ENCODE peak calls at places on chromosomes 1 and 21, in seven cellular contexts. U is SK-N-SH, N is K562, R is H1, E is GM12891, M is GM12878, B is HepG2. V is an unnamed sample.

GRCh38 chr1:234768569-234769283 is 158.7 kb upstream of the IRF2BP2 start:
- DNase-seq in U (no peak), B (peak; percentile 78), M (no peak), E (no peak), N (no peak), R (no peak), V (no peak)

GRCh38 chr1:179447489-179447888 is 81.7 kb downstream of the AXDND1 start:
- DNase-seq in E (peak; percentile 1), B (peak; percentile 35), M (no peak), U (no peak), N (peak; percentile 59), R (no peak), V (no peak)

GRCh38 chr1:9009438-9010366 is 16.5 kb downstream of the SLC2A7 start:
- DNase-seq in B (no peak), M (no peak), N (peak; percentile 47), U (peak; percentile 60), R (peak; percentile 78), E (peak; percentile 58), V (peak; percentile 69)

GRCh38 chr1:168260393-168260792 is 20.3 kb upstream of the TBX19 start:
- DNase-seq in N (no peak), R (no peak), B (no peak), U (no peak), E (no peak), M (no peak), V (no peak)

GRCh38 chr1:156675715-156676311 is 1.4 kb downstream of the NES start:
- DNase-seq in N (no peak), R (no peak), U (peak; percentile 86), E (no peak), B (no peak), M (no peak), V (no peak)

GRCh38 chr1:182806015-182806678 is 16.6 kb downstream of the NPL start:
- DNase-seq in U (peak; percentile 16), M (no peak), R (peak; percentile 84), E (no peak), B (peak; percentile 12), N (peak; percentile 62), V (no peak)

GRCh38 chr1:183444243-183444642 is 26.1 kb upstream of the NMNAT2 start:
- DNase-seq in M (no peak), B (no peak), N (no peak), U (no peak), R (no peak), E (no peak), V (no peak)

GRCh38 chr1:87334351-87335174 is 5.9 kb downstream of the LMO4 start:
- DNase-seq in U (peak; percentile 42), M (no peak), R (no peak), B (no peak), N (peak; percentile 57), E (no peak), V (no peak)

GRCh38 chr1:55352080-55352800 is 137.1 kb upstream of the USP24 start:
- DNase-seq in E (no peak), U (no peak), R (no peak), N (no peak), B (no peak), M (no peak), V (no peak)

GRCh38 chr21:38853421-38853919 is 47.7 kb downstream of the ETS2 start:
- DNase-seq in R (no peak), E (no peak), N (peak; percentile 65), M (no peak), U (no peak), B (peak; percentile 30), V (no peak)

GRCh38 chr1:167291539-167292195 is 71.0 kb downstream of the POU2F1 start:
- DNase-seq in R (no peak), E (no peak), U (no peak), B (no peak), N (no peak), M (no peak), V (no peak)

GRCh38 chr1:16977377-16977776 is 3.0 kb downstream of the MFAP2 start:
- DNase-seq in U (no peak), N (no peak), M (no peak), B (no peak), R (no peak), E (no peak), V (no peak)

GRCh38 chr1:99943238-99943794 is 26.5 kb upstream of the SLC35A3 start:
- DNase-seq in R (no peak), M (no peak), U (no peak), B (peak; percentile 12), E (no peak), N (peak; percentile 80), V (no peak)

GRCh38 chr1:170567214-170567613 is 35.2 kb downstream of the GORAB start:
- DNase-seq in B (no peak), R (no peak), U (no peak), E (no peak), N (no peak), M (no peak), V (no peak)

GRCh38 chr1:1426961-1427934 is 6.2 kb upstream of the ANKRD65 start:
- DNase-seq in N (peak; percentile 48), E (peak; percentile 39), U (peak; percentile 89), B (peak; percentile 35), R (no peak), M (no peak), V (peak; percentile 44)

GRCh38 chr1:232517204-232517603 is 112.7 kb downstream of the SIPA1L2 start:
- DNase-seq in B (no peak), E (no peak), R (no peak), N (no peak), U (no peak), M (no peak), V (no peak)

GRCh38 chr1:115238336-115239147 is 99.5 kb downstream of the NGF start:
- DNase-seq in N (no peak), B (no peak), M (no peak), E (no peak), R (no peak), U (no peak), V (no peak)

GRCh38 chr1:244100691-244101453 is 49.8 kb downstream of the ZBTB18 start:
- DNase-seq in R (no peak), B (no peak), U (no peak), N (no peak), M (no peak), E (no peak), V (no peak)

GRCh38 chr1:170074250-170075157 is at the start of gene KIFAP3:
- DNase-seq in U (peak; percentile 88), B (peak; percentile 97), M (peak; percentile 98), R (peak; percentile 97), N (peak; percentile 100), E (peak; percentile 62), V (peak; percentile 64)

DNA sequence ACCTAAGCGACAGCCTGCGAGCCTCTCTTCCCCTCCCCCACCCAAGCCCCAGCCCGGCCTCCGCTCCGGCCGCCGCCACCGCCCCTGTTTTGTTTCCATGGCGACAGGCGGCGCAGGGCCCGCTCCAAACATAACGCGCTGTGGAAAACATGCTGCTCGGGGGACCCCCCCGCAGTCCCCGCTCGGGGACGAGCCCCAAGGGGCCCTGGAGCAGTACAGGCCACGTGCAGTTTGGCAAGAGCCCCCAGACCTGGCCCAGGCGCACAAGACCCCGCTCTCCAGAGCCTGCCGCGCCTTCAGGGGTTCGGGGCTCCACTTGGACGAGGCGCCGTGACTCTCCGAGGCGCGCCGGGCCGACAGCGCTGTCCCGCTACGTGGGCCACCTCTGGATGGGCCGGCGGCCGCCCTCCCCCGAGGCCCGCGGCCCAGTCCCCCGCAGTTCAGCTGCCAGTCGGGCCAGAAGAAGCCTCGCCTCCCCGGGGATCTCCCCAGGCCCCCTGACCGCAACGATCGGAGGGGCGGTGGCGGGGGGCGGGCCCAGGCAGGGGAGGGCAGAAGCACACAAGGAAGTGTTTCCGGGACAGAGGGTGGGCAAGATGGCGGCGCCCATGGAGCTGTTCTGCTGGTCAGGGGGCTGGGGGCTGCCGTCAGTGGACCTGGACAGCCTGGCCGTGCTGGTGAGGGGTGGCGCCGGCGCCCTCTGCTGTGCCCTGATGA is at the start of gene MTX1:
- DNase-seq in N (peak; percentile 95), R (no peak), E (peak; percentile 91), M (no peak), U (peak; percentile 93), B (peak; percentile 78), V (peak; percentile 90)
- TF ChIP-seq POLR2AphosphoS5 in N (peak; percentile 43), R (peak; percentile 82), E (peak; percentile 55), M (no peak), U (no peak), B (peak; percentile 45), V (peak; percentile 56)

DNA sequence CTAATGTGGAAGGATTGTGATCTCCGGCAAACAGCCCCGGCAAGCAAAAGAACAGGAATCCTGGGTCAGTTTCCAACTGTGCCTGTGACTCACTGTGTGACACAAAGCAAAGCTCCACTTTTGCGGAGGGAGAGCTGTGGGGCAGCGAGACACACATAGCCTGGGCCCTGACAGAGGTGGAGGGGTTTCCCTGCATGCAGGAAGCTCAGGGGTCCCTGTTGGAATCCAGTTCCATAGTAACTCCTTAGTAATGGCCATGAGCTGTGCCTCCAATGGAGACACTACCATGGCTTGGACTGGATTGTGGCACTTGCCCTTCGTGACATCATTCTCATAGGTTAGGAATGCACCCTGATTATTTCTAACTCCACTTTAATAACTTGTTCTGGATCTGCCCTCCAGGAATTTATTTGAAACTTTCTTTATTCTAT is 47.0 kb upstream of the ATF3 start:
- DNase-seq in B (no peak), E (no peak), M (no peak), N (no peak), R (no peak), U (no peak), V (no peak)
- TF ChIP-seq TAF1 in B (no peak), E (no peak), M (no peak), N (no peak), R (no peak), U (no peak), V (no peak)

GRCh38 chr1:205580923-205581180 is 51.0 kb downstream of the ELK4 start:
- DNase-seq in N (no peak), E (no peak), B (no peak), M (no peak), R (no peak), U (no peak), V (no peak)

GRCh38 chr1:205582046-205582445 is 49.8 kb downstream of the ELK4 start:
- DNase-seq in R (no peak), U (no peak), M (no peak), N (no peak), B (peak; percentile 16), E (no peak), V (no peak)

GRCh38 chr1:205581321-205581980 is 50.4 kb downstream of the ELK4 start:
- DNase-seq in R (no peak), E (no peak), B (no peak), N (no peak), U (no peak), M (no peak), V (no peak)

GRCh38 chr1:205583461-205584130 is 48.2 kb downstream of the ELK4 start:
- DNase-seq in B (no peak), E (no peak), N (no peak), U (no peak), R (no peak), M (no peak), V (no peak)

GRCh38 chr1:205582471-205583291 is 49.1 kb downstream of the ELK4 start:
- DNase-seq in U (peak; percentile 78), B (no peak), N (no peak), E (no peak), R (no peak), M (no peak), V (no peak)
- TF ChIP-seq POLR2AphosphoS5 in U (no peak), B (no peak), N (no peak), E (no peak), R (no peak), M (no peak), V (no peak)

DNA sequence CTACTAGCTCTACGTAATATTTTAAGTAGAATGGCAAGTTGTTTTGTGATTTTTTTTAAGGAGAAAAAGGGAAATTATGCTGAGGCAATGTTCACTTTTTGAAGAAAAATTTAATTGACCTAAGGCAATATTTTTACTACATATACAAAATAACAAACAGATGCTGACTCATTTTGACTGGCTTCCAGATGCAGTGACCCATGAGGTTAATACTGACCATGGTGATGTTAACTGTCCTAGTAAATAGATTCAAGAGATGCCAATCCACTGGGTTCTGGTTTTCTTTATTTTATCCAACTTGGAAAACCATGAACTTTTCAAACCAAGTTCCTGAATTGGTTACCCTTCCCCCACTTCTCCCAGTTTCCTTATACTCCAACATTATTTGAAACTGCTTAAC is 155.0 kb downstream of the CRB1 start:
- DNase-seq in E (no peak), B (no peak), N (no peak), U (no peak), R (no peak), M (no peak), V (no peak)
- TF ChIP-seq TAF1 in E (no peak), B (no peak), N (no peak), U (no peak), R (no peak), M (no peak), V (no peak)

V was measured in GM12892.